ENCODE peak calls at places on chromosomes 6 and 20, in seven cellular contexts. L is spleen, Q is ovary, F is adrenal gland, W is tibial nerve, Y is prostate gland, X is uterus. P is an unnamed sample.

GRCh38 chr20:48685300-48685699 is 142.5 kb downstream of the PREX1 start:
- DNase-seq in X (no peak), W (no peak), Q (no peak), F (no peak), L (no peak), Y (no peak), P (no peak)

GRCh38 chr6:39892490-39893129 is 41.7 kb downstream of the MOCS1 start:
- DNase-seq in X (peak), F (peak), Y (peak), Q (peak), W (peak), L (no peak), P (peak)

GRCh38 chr20:49880177-49880576 is 35.2 kb downstream of the SPATA2 start:
- DNase-seq in Q (no peak), F (no peak), L (no peak), Y (peak), W (no peak), X (no peak), P (no peak)

GRCh38 chr6:24883618-24884017 is 52.1 kb downstream of the RIPOR2 start:
- DNase-seq in X (no peak), Y (no peak), W (no peak), Q (no peak), F (no peak), L (no peak), P (no peak)

GRCh38 chr20:31698803-31699718 is 23.6 kb downstream of the BCL2L1 start:
- DNase-seq in W (peak), F (peak), X (peak), L (no peak), Q (no peak), Y (peak), P (peak)

GRCh38 chr6:95503568-95503967 is 73.8 kb upstream of the MANEA start:
- DNase-seq in Y (no peak), Q (no peak), F (no peak), L (no peak), W (no peak), X (no peak), P (no peak)

GRCh38 chr6:139371421-139372253 is 2.8 kb downstream of the CITED2 start:
- DNase-seq in X (no peak), Q (no peak), L (no peak), Y (no peak), W (no peak), F (no peak), P (peak)

GRCh38 chr6:161444464-161444863 is 170.6 kb upstream of the AGPAT4 start:
- DNase-seq in F (peak), X (no peak), W (no peak), L (no peak), Q (peak), Y (no peak), P (no peak)

GRCh38 chr20:58649288-58650180 is 1.5 kb upstream of the STX16 start:
- DNase-seq in X (no peak), Q (peak), F (no peak), L (peak), Y (no peak), W (no peak), P (peak)

GRCh38 chr6:157240960-157241311 is 82.4 kb downstream of the TMEM242 start:
- DNase-seq in Y (no peak), L (peak), X (no peak), F (no peak), Q (no peak), W (no peak), P (no peak)

GRCh38 chr6:81697564-81697963 is 54.9 kb downstream of the TENT5A start:
- DNase-seq in Q (no peak), F (no peak), L (no peak), W (no peak), X (no peak), Y (no peak), P (no peak)

GRCh38 chr6:10837009-10837691 is 1.2 kb downstream of the MAK start:
- DNase-seq in Q (peak), F (peak), W (peak), L (peak), Y (peak), X (peak), P (peak)

GRCh38 chr6:136123464-136123863 is 126.6 kb downstream of the MTFR2 start:
- DNase-seq in Y (no peak), W (no peak), F (no peak), Q (no peak), L (no peak), X (no peak), P (no peak)

GRCh38 chr20:39700527-39700926 is 738.4 kb downstream of the DHX35 start:
- DNase-seq in L (no peak), Y (no peak), X (no peak), W (no peak), F (no peak), Q (no peak), P (no peak)

GRCh38 chr20:41553142-41553879 is 64.9 kb downstream of the CHD6 start:
- DNase-seq in X (no peak), F (no peak), Y (no peak), Q (no peak), L (no peak), W (no peak), P (no peak)

GRCh38 chr6:124970243-124970642 is 8.0 kb downstream of the RNF217 start:
- DNase-seq in Q (no peak), W (no peak), Y (no peak), L (no peak), X (no peak), F (no peak), P (no peak)

GRCh38 chr6:24981385-24981758 is 45.6 kb upstream of the RIPOR2 start:
- DNase-seq in W (no peak), Y (no peak), L (no peak), X (no peak), F (no peak), Q (no peak), P (no peak)

GRCh38 chr6:108464506-108465084 is 96.1 kb upstream of the FOXO3 start:
- DNase-seq in W (no peak), F (no peak), Q (no peak), X (no peak), L (no peak), Y (no peak), P (no peak)

GRCh38 chr20:50744143-50744792 is 12.9 kb downstream of the PARD6B start:
- DNase-seq in Y (peak), W (peak), Q (peak), X (peak), F (peak), L (no peak), P (peak)

GRCh38 chr6:22891930-22892329 is 322.6 kb downstream of the HDGFL1 start:
- DNase-seq in X (no peak), Q (no peak), L (no peak), F (no peak), W (no peak), Y (no peak), P (no peak)

GRCh38 chr6:121055572-121056163 is 278.6 kb downstream of the TBC1D32 start:
- DNase-seq in F (no peak), Q (no peak), L (no peak), W (no peak), Y (no peak), X (no peak), P (peak)

GRCh38 chr6:142987490-142987889 is 42.5 kb upstream of the HIVEP2 start:
- DNase-seq in X (no peak), Y (no peak), W (no peak), F (no peak), L (no peak), Q (no peak), P (no peak)

GRCh38 chr20:1269235-1269634 is 3.1 kb downstream of the SNPH start:
- DNase-seq in W (no peak), L (no peak), Y (no peak), F (no peak), X (no peak), Q (no peak), P (no peak)

GRCh38 chr6:116351101-116351500 is 19.6 kb upstream of the DSE start:
- DNase-seq in L (no peak), Q (no peak), F (no peak), Y (no peak), X (no peak), W (no peak), P (no peak)

GRCh38 chr6:170027111-170028043 is 263.5 kb downstream of the DLL1 start:
- DNase-seq in Q (no peak), W (no peak), Y (no peak), L (peak), X (peak), F (no peak), P (no peak)

GRCh38 chr6:6659600-6660327 is 71.2 kb downstream of the LY86 start:
- DNase-seq in W (no peak), L (no peak), F (no peak), Y (no peak), Q (no peak), X (no peak), P (no peak)

GRCh38 chr20:46361386-46361785 is 45.0 kb downstream of the ELMO2 start:
- DNase-seq in W (no peak), F (no peak), Q (no peak), Y (no peak), X (no peak), L (no peak), P (no peak)

GRCh38 chr20:48203252-48203651 is 418.0 kb upstream of the SULF2 start:
- DNase-seq in W (no peak), Q (peak), F (no peak), Y (no peak), L (no peak), X (no peak), P (no peak)

GRCh38 chr6:123430966-123431365 is 205.8 kb downstream of the TRDN start:
- DNase-seq in F (no peak), Q (no peak), X (no peak), W (no peak), L (no peak), Y (no peak), P (no peak)

GRCh38 chr6:144066745-144067484 is 28.5 kb downstream of the SF3B5 start:
- DNase-seq in Q (no peak), Y (no peak), X (no peak), L (no peak), W (no peak), F (no peak), P (peak)

GRCh38 chr6:31479933-31480535 is 17.9 kb upstream of the MICB start:
- DNase-seq in L (no peak), F (no peak), Y (no peak), Q (no peak), W (no peak), X (no peak), P (no peak)

GRCh38 chr6:132392792-132393191 is 8.5 kb downstream of the MOXD1 start:
- DNase-seq in W (no peak), F (no peak), L (no peak), Y (no peak), X (no peak), Q (no peak), P (no peak)

GRCh38 chr6:1321715-1322114 is 9.8 kb downstream of the FOXQ1 start:
- DNase-seq in Y (no peak), Q (no peak), L (no peak), W (no peak), F (no peak), X (no peak), P (no peak)

GRCh38 chr6:39430968-39431523 is 108.5 kb upstream of the KCNK16 start:
- DNase-seq in Q (peak), X (peak), F (peak), L (no peak), W (no peak), Y (peak), P (no peak)

DNA sequence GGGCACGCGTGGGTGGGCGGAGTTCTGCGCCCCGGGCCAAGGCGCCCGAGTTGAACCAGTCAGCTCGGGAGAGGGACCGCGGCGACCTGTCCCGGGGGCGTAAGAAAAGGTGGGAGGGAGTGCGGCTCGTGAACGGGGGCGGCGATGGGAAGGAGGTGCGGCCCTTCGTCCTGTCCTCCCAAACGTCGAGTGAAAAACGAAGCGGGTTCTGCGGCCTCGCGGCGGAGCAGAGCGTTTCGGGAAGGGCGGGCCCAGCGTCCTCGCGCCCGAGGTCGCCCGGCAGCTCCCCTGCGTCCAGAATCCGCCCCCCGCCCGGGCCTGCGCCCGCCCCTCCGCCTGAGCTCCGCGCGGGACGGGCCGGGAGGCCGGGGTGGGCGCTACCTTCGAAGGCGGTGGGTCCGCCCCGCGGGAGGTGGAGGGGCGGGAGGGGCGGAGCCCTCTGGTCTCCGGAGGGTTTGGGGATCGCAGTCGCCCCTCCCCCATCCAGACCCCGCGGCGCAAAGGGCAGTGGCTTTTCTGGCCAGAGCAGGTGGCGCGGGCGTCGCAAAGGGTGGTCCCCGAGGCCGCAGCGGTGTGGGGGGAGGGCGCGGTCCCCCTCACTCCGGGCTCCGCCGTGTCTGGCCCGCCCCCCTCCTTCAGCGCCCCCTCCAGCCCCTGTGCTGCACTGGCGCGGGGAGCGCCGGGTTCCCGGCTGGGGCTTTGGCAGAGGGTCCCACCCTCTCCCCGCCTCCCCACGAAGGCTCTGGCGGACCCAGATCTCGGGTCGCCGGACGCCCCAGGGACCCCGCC is 838 bp downstream of the STMN3 start:
- DNase-seq in L (peak), W (no peak), Y (no peak), F (peak), X (peak), Q (peak), P (no peak)
- TF ChIP-seq POLR2A in L (no peak), W (no peak), Y (no peak), F (no peak), X (no peak), Q (no peak), P (no peak)

DNA sequence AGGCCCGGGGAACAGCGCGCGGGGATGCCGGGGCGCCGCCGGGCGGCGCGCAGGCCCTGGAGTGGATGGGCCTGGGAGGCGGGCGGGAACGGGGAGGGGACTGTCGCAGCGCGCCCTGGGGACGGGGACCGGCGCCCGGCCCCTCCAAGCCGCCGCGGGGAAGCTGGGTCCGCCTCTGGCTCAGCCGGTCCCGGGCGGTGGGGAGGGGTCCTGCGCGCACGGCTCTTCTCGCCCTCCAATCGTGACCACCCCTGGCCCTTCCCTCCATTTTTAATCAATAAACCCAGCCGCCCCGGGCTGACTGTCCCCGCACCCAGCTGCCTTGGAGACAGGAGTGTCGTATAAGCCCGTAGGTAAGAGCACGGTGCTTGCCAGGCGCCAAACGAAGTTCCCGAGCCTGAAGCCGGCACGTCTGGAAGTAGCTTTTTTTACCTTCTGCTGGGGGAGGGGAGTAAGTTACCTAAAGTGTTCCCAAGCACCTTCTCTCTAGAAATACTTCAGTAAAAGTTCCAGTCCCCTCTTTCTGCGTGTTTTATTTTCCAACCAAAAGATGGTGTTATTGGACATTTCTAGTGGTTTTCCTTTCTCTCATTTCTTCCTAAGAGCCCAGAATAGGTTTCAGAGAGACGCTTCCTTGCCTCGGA is 780 bp upstream of the TAF4 start:
- DNase-seq in X (peak), Q (peak), F (peak), L (peak), W (peak), Y (peak), P (peak)
- TF ChIP-seq POLR2A in X (no peak), Q (no peak), F (peak), L (no peak), W (no peak), Y (no peak), P (peak)

DNA sequence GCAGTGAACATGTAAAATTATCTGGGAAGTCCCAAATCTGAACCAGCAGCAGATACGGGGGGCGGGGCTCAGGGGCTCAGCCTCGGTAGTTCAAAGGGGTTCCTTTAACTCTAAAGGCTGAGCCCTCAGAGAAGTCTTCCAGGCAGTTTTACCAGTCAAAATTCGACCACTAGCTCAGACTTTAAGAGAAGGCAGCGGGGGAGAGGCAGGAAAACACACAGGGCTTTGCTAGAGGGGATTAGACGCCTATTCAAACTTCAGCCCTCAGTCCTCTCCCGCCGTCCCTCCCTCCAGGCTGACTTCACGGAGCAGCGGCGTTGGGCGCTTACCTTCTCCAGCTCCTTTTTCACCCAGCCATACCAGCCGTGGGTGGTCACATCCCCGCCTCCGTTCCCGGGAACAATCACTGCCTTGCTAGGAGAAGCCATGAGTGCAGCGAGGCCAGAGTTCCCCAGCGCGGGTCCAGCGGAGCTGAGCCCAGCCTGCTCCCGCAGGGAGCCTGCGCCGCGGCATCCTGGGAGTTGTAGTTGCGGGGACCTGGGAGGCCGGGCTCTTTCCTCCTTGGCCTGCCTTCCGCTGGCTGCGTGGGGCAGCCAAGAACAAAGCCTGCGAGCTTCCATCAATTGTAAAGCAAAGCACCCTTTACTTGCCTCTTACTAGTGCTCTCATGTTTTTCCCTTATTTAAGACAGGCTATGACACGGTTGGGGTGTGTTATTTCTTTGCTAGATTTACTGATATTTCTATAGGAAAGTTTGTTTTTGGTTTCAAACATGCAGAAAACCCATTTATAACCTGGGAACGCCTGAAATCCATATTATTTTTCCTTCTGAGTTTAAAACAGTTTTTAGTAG is at the start of gene RBBP9:
- DNase-seq in X (peak), Q (peak), L (peak), W (peak), Y (peak), F (peak), P (peak)
- TF ChIP-seq POLR2A in X (no peak), Q (no peak), L (no peak), W (no peak), Y (peak), F (peak), P (peak)

GRCh38 chr20:24636626-24637025 is 167.2 kb downstream of the SYNDIG1 start:
- DNase-seq in Q (no peak), F (no peak), X (no peak), L (no peak), Y (no peak), W (no peak), P (no peak)
- TF ChIP-seq POLR2A in Q (no peak), F (no peak), X (no peak), L (no peak), Y (no peak), W (no peak), P (no peak)

GRCh38 chr6:106883808-106884262 is 90.7 kb downstream of the CD24 start:
- DNase-seq in X (no peak), W (no peak), L (no peak), F (no peak), Q (no peak), Y (no peak), P (peak)
- TF ChIP-seq POLR2A in X (no peak), W (no peak), L (no peak), F (no peak), Q (no peak), Y (no peak), P (no peak)

GRCh38 chr6:106098383-106099234 is 12.5 kb downstream of the PRDM1 start:
- DNase-seq in Y (no peak), X (no peak), F (no peak), L (peak), W (no peak), Q (no peak), P (peak)

GRCh38 chr6:106094964-106095335 is 8.8 kb downstream of the PRDM1 start:
- DNase-seq in L (no peak), Y (no peak), Q (no peak), X (no peak), W (no peak), F (no peak), P (no peak)

GRCh38 chr6:106100755-106101154 is 14.6 kb downstream of the PRDM1 start:
- DNase-seq in F (no peak), Y (no peak), L (no peak), Q (no peak), X (no peak), W (no peak), P (no peak)

GRCh38 chr6:106099235-106099537 is 13.1 kb downstream of the PRDM1 start:
- DNase-seq in X (no peak), Q (peak), Y (no peak), W (no peak), L (no peak), F (no peak), P (no peak)

GRCh38 chr6:106097368-106098231 is 11.5 kb downstream of the PRDM1 start:
- DNase-seq in X (no peak), L (no peak), F (no peak), W (peak), Q (no peak), Y (peak), P (peak)
- TF ChIP-seq POLR2A in X (peak), L (no peak), F (no peak), W (no peak), Q (no peak), Y (no peak), P (peak)

P was measured in erythroblast.